ENCODE peak calls at places on chromosome 1, in eight cellular contexts. L, U, C, K, N, V, I and W are unnamed samples.

GRCh38 chr1:201016211-201016651 is 7.3 kb downstream of the KIF21B start:
- DNase-seq in K (peak), L (no peak), V (peak), U (no peak), N (no peak), C (peak), I (no peak), W (peak)

GRCh38 chr1:162206749-162207635 is 137.5 kb downstream of the NOS1AP start:
- DNase-seq in V (peak), I (no peak), U (no peak), L (no peak), C (peak), K (peak), N (no peak), W (peak)

GRCh38 chr1:152996633-152997385 is 4.7 kb upstream of the SPRR3 start:
- DNase-seq in V (no peak), I (no peak), C (no peak), N (no peak), L (no peak), U (no peak), K (no peak), W (no peak)

GRCh38 chr1:226738995-226739695 is at the start of gene ITPKB:
- DNase-seq in V (peak), K (peak), N (peak), C (no peak), U (peak), I (no peak), L (no peak), W (no peak)

GRCh38 chr1:17527036-17527914 is 12.2 kb upstream of the ARHGEF10L start:
- DNase-seq in L (no peak), K (no peak), I (no peak), V (peak), C (no peak), U (no peak), N (no peak), W (no peak)

GRCh38 chr1:181133441-181133951 is 45.0 kb downstream of the IER5 start:
- DNase-seq in K (no peak), I (peak), U (no peak), V (no peak), L (peak), N (no peak), C (no peak), W (no peak)

GRCh38 chr1:21876267-21876666 is 60.8 kb downstream of the HSPG2 start:
- DNase-seq in L (no peak), K (no peak), N (no peak), U (no peak), I (no peak), C (no peak), V (no peak), W (no peak)

GRCh38 chr1:20119351-20119750 is at the start of gene PLA2G2D:
- DNase-seq in L (no peak), N (no peak), K (no peak), C (no peak), U (no peak), V (no peak), I (no peak), W (no peak)

GRCh38 chr1:10736623-10737267 is 59.7 kb downstream of the CASZ1 start:
- DNase-seq in L (no peak), K (peak), I (no peak), U (no peak), C (peak), N (no peak), V (no peak), W (peak)

GRCh38 chr1:151867785-151868403 is 14.4 kb upstream of the THEM5 start:
- DNase-seq in U (peak), I (no peak), V (peak), L (no peak), N (no peak), C (no peak), K (no peak), W (no peak)

GRCh38 chr1:230423261-230423660 is 2.9 kb downstream of the PGBD5 start:
- DNase-seq in N (no peak), C (no peak), V (no peak), I (no peak), L (no peak), U (no peak), K (no peak), W (no peak)

GRCh38 chr1:238331557-238331956 is 440.8 kb upstream of the ZP4 start:
- DNase-seq in C (no peak), K (no peak), I (no peak), U (no peak), V (no peak), L (no peak), N (no peak), W (no peak)

GRCh38 chr1:43306688-43307457 is 6.1 kb downstream of the TIE1 start:
- DNase-seq in L (no peak), N (no peak), V (no peak), I (no peak), C (peak), U (no peak), K (no peak), W (peak)